ENCODE peak calls at places on chromosome 5, in eight cellular contexts. L is GM23248, B is astrocyte of the spinal cord, D is bronchial epithelial cell, J is Peyer's patch, S is gastrocnemius medialis, F is BJ, W is HAP-1. T is an unnamed sample.

GRCh38 chr5:159133041-159133741 is 33.5 kb upstream of the EBF1 start:
- DNase-seq in L (peak; percentile 90), B (peak; percentile 77), D (peak; percentile 76), J (no peak), S (no peak), F (no peak), W (no peak), T (peak; percentile 91)

GRCh38 chr5:13878357-13878756 is 66.1 kb downstream of the DNAH5 start:
- DNase-seq in L (no peak), B (no peak), D (no peak), J (no peak), S (no peak), F (no peak), W (no peak), T (no peak)

GRCh38 chr5:131413605-131414559 is 150.0 kb downstream of the CDC42SE2 start:
- DNase-seq in L (no peak), B (no peak), D (no peak), J (no peak), S (no peak), F (no peak), W (no peak), T (peak; percentile 52)

GRCh38 chr5:132704875-132705274 is 31.1 kb downstream of the IL4 start:
- DNase-seq in L (peak; percentile 66), B (no peak), D (peak; percentile 57), J (no peak), S (no peak), F (no peak), W (no peak), T (peak; percentile 46)

GRCh38 chr5:141155540-141156374 is 5.9 kb downstream of the PCDHB6 start:
- DNase-seq in L (peak; percentile 23), B (no peak), D (no peak), J (no peak), S (no peak), F (no peak), W (peak; percentile 18), T (no peak)

GRCh38 chr5:76547242-76547890 is 75.8 kb downstream of the F2RL2 start:
- DNase-seq in L (peak; percentile 4), B (no peak), D (peak; percentile 30), J (no peak), S (no peak), F (no peak), W (no peak), T (no peak)

GRCh38 chr5:39211773-39212172 is 7.6 kb downstream of the FYB1 start:
- DNase-seq in L (no peak), B (no peak), D (no peak), J (no peak), S (no peak), F (no peak), W (no peak), T (no peak)

GRCh38 chr5:75058986-75059508 is 6.7 kb upstream of the GCNT4 start:
- DNase-seq in L (no peak), B (no peak), D (no peak), J (no peak), S (no peak), F (no peak), W (no peak), T (peak; percentile 16)

GRCh38 chr5:141841781-141842180 is 36.4 kb downstream of the PCDH1 start:
- DNase-seq in L (no peak), B (no peak), D (no peak), J (no peak), S (no peak), F (no peak), W (no peak), T (no peak)

GRCh38 chr5:72510610-72511121 is 3.5 kb upstream of the ZNF366 start:
- DNase-seq in L (peak; percentile 96), B (peak; percentile 85), D (peak; percentile 34), J (no peak), S (peak; percentile 70), F (no peak), W (no peak), T (peak; percentile 87)

GRCh38 chr5:97545856-97546570 is 363.0 kb upstream of the RIOK2 start:
- DNase-seq in L (peak; percentile 55), B (no peak), D (no peak), J (no peak), S (no peak), F (no peak), W (peak; percentile 40), T (peak; percentile 57)

GRCh38 chr5:141149812-141150211 is at the start of gene PCDHB6:
- DNase-seq in L (peak; percentile 46), B (no peak), D (peak; percentile 13), J (no peak), S (no peak), F (no peak), W (peak; percentile 57), T (peak; percentile 18)

GRCh38 chr5:142280066-142281011 is 44.5 kb downstream of the SPRY4 start:
- DNase-seq in L (no peak), B (peak; percentile 92), D (no peak), J (no peak), S (no peak), F (no peak), W (peak; percentile 9), T (peak; percentile 36)

GRCh38 chr5:146447734-146448380 is 724 bp downstream of the TCERG1 start:
- DNase-seq in L (peak; percentile 70), B (peak; percentile 36), D (peak; percentile 77), J (no peak), S (no peak), F (no peak), W (no peak), T (peak; percentile 43)

GRCh38 chr5:176732736-176733585 is 77.4 kb upstream of the UNC5A start:
- DNase-seq in L (no peak), B (no peak), D (no peak), J (peak; percentile 22), S (no peak), F (no peak), W (no peak), T (no peak)

GRCh38 chr5:72292411-72292810 is 27.6 kb downstream of the MRPS27 start:
- DNase-seq in L (no peak), B (no peak), D (no peak), J (no peak), S (no peak), F (no peak), W (no peak), T (no peak)

GRCh38 chr5:1762121-1762877 is 37.3 kb downstream of the MRPL36 start:
- DNase-seq in L (no peak), B (no peak), D (no peak), J (no peak), S (no peak), F (no peak), W (no peak), T (no peak)

GRCh38 chr5:160460377-160461049 is 38.9 kb downstream of the PTTG1 start:
- DNase-seq in L (peak; percentile 33), B (no peak), D (no peak), J (no peak), S (no peak), F (no peak), W (no peak), T (peak; percentile 32)

GRCh38 chr5:177442066-177442836 is 4.4 kb upstream of the PRR7 start:
- DNase-seq in L (no peak), B (no peak), D (no peak), J (no peak), S (no peak), F (no peak), W (no peak), T (no peak)

GRCh38 chr5:149544199-149544472 is 7.1 kb downstream of the CSNK1A1 start:
- DNase-seq in L (no peak), B (no peak), D (no peak), J (no peak), S (no peak), F (no peak), W (no peak), T (no peak)
- H3K4me3 ChIP-seq in L (no peak overlapping the region), B (no peak overlapping the region), D (no peak overlapping the region), J (no peak overlapping the region), S (no peak overlapping the region), F (no peak overlapping the region), W (no peak overlapping the region), T (no peak overlapping the region)

GRCh38 chr5:98839469-98840383 is 66.3 kb downstream of the RGMB start:
- DNase-seq in L (peak; percentile 30), B (no peak), D (peak; percentile 12), J (no peak), S (no peak), F (no peak), W (no peak), T (peak; percentile 8)
- H3K4me3 ChIP-seq in L (peak overlapping the region; percentile 38), B (peak overlapping the region; percentile 12), D (no peak overlapping the region), J (peak overlapping the region; percentile 26), S (no peak overlapping the region), F (no peak overlapping the region), W (no peak overlapping the region), T (peak overlapping the region; percentile 23)

GRCh38 chr5:175728885-175729828 is 71.3 kb downstream of the HRH2 start:
- DNase-seq in L (peak; percentile 20), B (no peak), D (no peak), J (no peak), S (no peak), F (no peak), W (peak; percentile 16), T (peak; percentile 0)
- H3K4me3 ChIP-seq in L (no peak overlapping the region), B (no peak overlapping the region), D (no peak overlapping the region), J (no peak overlapping the region), S (no peak overlapping the region), F (no peak overlapping the region), W (no peak overlapping the region), T (no peak overlapping the region)

GRCh38 chr5:81194633-81195333 is 38.3 kb upstream of the CKMT2 start:
- DNase-seq in L (peak; percentile 84), B (peak; percentile 83), D (peak; percentile 51), J (peak; percentile 86), S (peak; percentile 43), F (peak; percentile 19), W (peak; percentile 92), T (peak; percentile 74)
- H3K4me3 ChIP-seq in L (no peak overlapping the region), B (no peak overlapping the region), D (no peak overlapping the region), J (no peak overlapping the region), S (no peak overlapping the region), F (no peak overlapping the region), W (no peak overlapping the region), T (peak overlapping the region; percentile 26)

GRCh38 chr5:67014957-67015400 is 181.6 kb downstream of the CD180 start:
- DNase-seq in L (no peak), B (no peak), D (peak; percentile 70), J (no peak), S (no peak), F (no peak), W (no peak), T (no peak)
- H3K4me3 ChIP-seq in L (peak overlapping the region; percentile 53), B (no peak overlapping the region), D (peak overlapping the region; percentile 38), J (peak overlapping the region; percentile 15), S (peak overlapping the region; percentile 53), F (no peak overlapping the region), W (no peak overlapping the region), T (no peak overlapping the region)

GRCh38 chr5:173630724-173631365 is 14.4 kb upstream of the BOD1 start:
- DNase-seq in L (no peak), B (no peak), D (no peak), J (no peak), S (no peak), F (no peak), W (no peak), T (no peak)
- H3K4me3 ChIP-seq in L (no peak overlapping the region), B (no peak overlapping the region), D (no peak overlapping the region), J (no peak overlapping the region), S (no peak overlapping the region), F (no peak overlapping the region), W (no peak overlapping the region), T (no peak overlapping the region)